ENCODE peak calls at places on chromosomes 16 and 17, in eight cellular contexts. A, P, N, C, T, I, L and U are unnamed samples.
A peak's percentile ranks its signal among the peaks of the same experiment; 100 is the strongest.

GRCh38 chr17:82450357-82451106 is at the start of gene CYBC1:
- DNase-seq in A (peak; percentile 76), P (peak; percentile 80), N (peak; percentile 96), C (peak; percentile 84), T (peak; percentile 90), I (peak; percentile 91), L (peak; percentile 95), U (peak; percentile 96)

GRCh38 chr17:76132574-76133338 is 8.3 kb downstream of the FOXJ1 start:
- DNase-seq in A (no peak), P (no peak), N (no peak), C (peak; percentile 62), T (no peak), I (no peak), L (no peak), U (no peak)

GRCh38 chr17:45394913-45395568 is 37.6 kb downstream of the ARHGAP27 start:
- DNase-seq in A (no peak), P (peak; percentile 74), N (peak; percentile 74), C (peak; percentile 29), T (no peak), I (peak; percentile 63), L (peak; percentile 43), U (no peak)

GRCh38 chr16:75239463-75240122 is 11.8 kb downstream of the BCAR1 start:
- DNase-seq in A (no peak), P (no peak), N (peak; percentile 25), C (no peak), T (no peak), I (no peak), L (no peak), U (no peak)

GRCh38 chr17:50170662-50171370 is 5.0 kb downstream of the SGCA start:
- DNase-seq in A (no peak), P (no peak), N (no peak), C (no peak), T (no peak), I (no peak), L (no peak), U (no peak)

GRCh38 chr16:30458561-30459394 is 13.1 kb upstream of the SEPHS2 start:
- DNase-seq in A (no peak), P (no peak), N (no peak), C (no peak), T (peak; percentile 85), I (no peak), L (peak; percentile 94), U (no peak)

GRCh38 chr16:81707411-81708321 is 71.4 kb upstream of the PLCG2 start:
- DNase-seq in A (peak; percentile 25), P (peak; percentile 51), N (peak; percentile 48), C (no peak), T (no peak), I (no peak), L (no peak), U (peak; percentile 92)

GRCh38 chr16:2178321-2179106 is 17.9 kb downstream of the CASKIN1 start:
- DNase-seq in A (no peak), P (no peak), N (no peak), C (no peak), T (no peak), I (no peak), L (peak; percentile 51), U (no peak)

GRCh38 chr16:8804313-8804712 is 6.7 kb downstream of the PMM2 start:
- DNase-seq in A (no peak), P (no peak), N (no peak), C (no peak), T (no peak), I (no peak), L (no peak), U (no peak)

GRCh38 chr16:28309811-28310311 is 17.5 kb downstream of the SBK1 start:
- DNase-seq in A (no peak), P (no peak), N (no peak), C (no peak), T (peak; percentile 95), I (no peak), L (peak; percentile 89), U (no peak)

GRCh38 chr17:16374129-16374528 is 6.8 kb upstream of the UBB start:
- DNase-seq in A (peak; percentile 52), P (peak; percentile 54), N (no peak), C (no peak), T (no peak), I (no peak), L (no peak), U (no peak)

GRCh38 chr17:6096201-6097004 is 26.2 kb downstream of the WSCD1 start:
- DNase-seq in A (no peak), P (no peak), N (no peak), C (no peak), T (no peak), I (no peak), L (no peak), U (no peak)

GRCh38 chr16:58280846-58281301 is 14.0 kb downstream of the PRSS54 start:
- DNase-seq in A (no peak), P (peak; percentile 72), N (no peak), C (no peak), T (no peak), I (no peak), L (no peak), U (no peak)

GRCh38 chr16:31071861-31072260 is 2.2 kb downstream of the ZNF668 start:
- DNase-seq in A (peak; percentile 79), P (peak; percentile 79), N (no peak), C (no peak), T (no peak), I (no peak), L (no peak), U (no peak)

GRCh38 chr16:50246299-50247122 is 19.8 kb upstream of the ADCY7 start:
- DNase-seq in A (no peak), P (no peak), N (no peak), C (no peak), T (no peak), I (no peak), L (no peak), U (no peak)

GRCh38 chr16:86243571-86244154 is 266.7 kb upstream of the FOXF1 start:
- DNase-seq in A (no peak), P (no peak), N (no peak), C (no peak), T (no peak), I (no peak), L (no peak), U (no peak)

GRCh38 chr17:53627511-53627910 is 195.2 kb upstream of the KIF2B start:
- DNase-seq in A (peak; percentile 39), P (peak; percentile 76), N (no peak), C (no peak), T (no peak), I (no peak), L (no peak), U (no peak)

GRCh38 chr16:89191033-89191900 is 9.1 kb downstream of the SLC22A31 start:
- DNase-seq in A (no peak), P (no peak), N (no peak), C (no peak), T (peak; percentile 36), I (no peak), L (peak; percentile 3), U (no peak)

GRCh38 chr16:54504372-54504771 is 217.8 kb upstream of the IRX3 start:
- DNase-seq in A (no peak), P (no peak), N (no peak), C (peak; percentile 29), T (no peak), I (no peak), L (no peak), U (no peak)

GRCh38 chr17:4597975-4598374 is 13.6 kb downstream of the SMTNL2 start:
- DNase-seq in A (no peak), P (no peak), N (no peak), C (no peak), T (no peak), I (no peak), L (no peak), U (no peak)

GRCh38 chr17:44952946-44953475 is 5.4 kb upstream of the KIF18B start:
- DNase-seq in A (no peak), P (no peak), N (no peak), C (no peak), T (no peak), I (no peak), L (no peak), U (peak; percentile 54)

GRCh38 chr16:4507588-4508345 is 30.8 kb downstream of the CDIP1 start:
- DNase-seq in A (no peak), P (no peak), N (no peak), C (no peak), T (no peak), I (no peak), L (no peak), U (no peak)

GRCh38 chr17:30211371-30211770 is 24.1 kb downstream of the SLC6A4 start:
- DNase-seq in A (no peak), P (no peak), N (no peak), C (no peak), T (no peak), I (no peak), L (no peak), U (no peak)

GRCh38 chr17:29124135-29124930 is 55.9 kb downstream of the MYO18A start:
- DNase-seq in A (no peak), P (peak; percentile 59), N (peak; percentile 54), C (peak; percentile 57), T (peak; percentile 60), I (peak; percentile 73), L (peak; percentile 29), U (no peak)

GRCh38 chr17:64300566-64300965 is 37.5 kb upstream of the TEX2 start:
- DNase-seq in A (no peak), P (no peak), N (no peak), C (no peak), T (no peak), I (no peak), L (no peak), U (peak; percentile 33)

GRCh38 chr16:30805056-30805369 is 18.0 kb upstream of the ZNF629 start:
- DNase-seq in A (no peak), P (no peak), N (no peak), C (no peak), T (no peak), I (no peak), L (peak; percentile 45), U (no peak)

GRCh38 chr16:75333770-75334169 is 82.3 kb upstream of the BCAR1 start:
- DNase-seq in A (no peak), P (peak; percentile 23), N (no peak), C (no peak), T (no peak), I (no peak), L (no peak), U (no peak)